ENCODE peak calls at places on chromosomes 13 and 19, in six cellular contexts. F is stimulated activated CD4-positive, alpha-beta T cell treated with anti-CD3 and anti-CD28 coated beads, Interleukin-12 subunit alpha, Interleukin-12 subunit beta, amount 100 ng/mL, for 48 hours; I is stimulated activated CD8-positive, alpha-beta memory T cell treated with anti-CD3 and anti-CD28 coated beads, Interleukin-7, amount 100 ng/mL, for 48 hours; E is adipocyte; R is activated T-cell treated with anti-CD3 and anti-CD28 coated beads, Interleukin-2, amount 50 U/mL, for 72 hours; A is neural crest cell. X is an unnamed sample.

GRCh38 chr19:53004242-53004641 is 9.5 kb upstream of the ERVV-1 start:
- DNase-seq in F (no peak), I (no peak), E (no peak), R (no peak), A (no peak), X (no peak)

GRCh38 chr13:113819731-113820715 is 43.9 kb downstream of the GAS6 start:
- DNase-seq in F (no peak), I (no peak), E (no peak), R (no peak), A (no peak), X (no peak)

GRCh38 chr19:5621945-5622464 is 571 bp downstream of the SAFB2 start:
- DNase-seq in F (no peak), I (no peak), E (peak; percentile 41), R (peak; percentile 40), A (peak; percentile 4), X (no peak)

GRCh38 chr13:36231236-36231635 is 16.9 kb upstream of the SOHLH2 start:
- DNase-seq in F (no peak), I (no peak), E (no peak), R (no peak), A (no peak), X (no peak)

GRCh38 chr19:7596191-7596937 is 701 bp downstream of the CAMSAP3 start:
- DNase-seq in F (no peak), I (no peak), E (no peak), R (no peak), A (no peak), X (no peak)

GRCh38 chr19:56273563-56274117 is 1.1 kb downstream of the EDDM13 start:
- DNase-seq in F (no peak), I (no peak), E (no peak), R (no peak), A (no peak), X (no peak)

GRCh38 chr19:43784981-43785808 is 4.4 kb upstream of the KCNN4 start:
- DNase-seq in F (no peak), I (no peak), E (peak; percentile 90), R (peak; percentile 64), A (peak; percentile 60), X (peak; percentile 45)

GRCh38 chr13:95571941-95572340 is 19.4 kb downstream of the CLDN10 start:
- DNase-seq in F (no peak), I (no peak), E (no peak), R (no peak), A (no peak), X (no peak)

GRCh38 chr19:19661141-19661674 is 2.3 kb downstream of the ATP13A1 start:
- DNase-seq in F (no peak), I (no peak), E (no peak), R (no peak), A (no peak), X (no peak)

GRCh38 chr13:111422352-111422751 is 101.9 kb downstream of the TEX29 start:
- DNase-seq in F (no peak), I (no peak), E (no peak), R (no peak), A (no peak), X (no peak)

GRCh38 chr13:94009696-94010095 is 469.8 kb downstream of the DCT start:
- DNase-seq in F (no peak), I (no peak), E (peak; percentile 82), R (no peak), A (no peak), X (no peak)

GRCh38 chr19:40592170-40592569 is 9.0 kb upstream of the LTBP4 start:
- DNase-seq in F (no peak), I (no peak), E (no peak), R (no peak), A (no peak), X (peak; percentile 52)

GRCh38 chr19:17681505-17682125 is 6.5 kb downstream of the UNC13A start:
- DNase-seq in F (no peak), I (peak; percentile 15), E (peak; percentile 45), R (peak; percentile 33), A (peak; percentile 64), X (no peak)